ENCODE peak calls at places on chromosomes 5 and 9, in seven cellular contexts. A, L, S, J, K, Z and Q are unnamed samples.

GRCh38 chr5:161847896-161848510 is at the start of gene GABRA1:
- DNase-seq in A (no peak), L (no peak), S (no peak), J (no peak), K (no peak), Z (peak; percentile 0), Q (peak; percentile 26)

GRCh38 chr9:69078581-69078980 is 43.0 kb downstream of the FXN start:
- DNase-seq in A (peak; percentile 59), L (peak; percentile 46), S (no peak), J (no peak), K (no peak), Z (no peak), Q (no peak)

GRCh38 chr5:65769539-65769938 is 47.5 kb downstream of the NLN start:
- DNase-seq in A (no peak), L (no peak), S (no peak), J (peak; percentile 67), K (no peak), Z (peak; percentile 92), Q (no peak)

GRCh38 chr5:140362875-140363630 is 3.1 kb downstream of the SLC4A9 start:
- DNase-seq in A (peak; percentile 61), L (peak; percentile 72), S (peak; percentile 90), J (no peak), K (peak; percentile 79), Z (peak; percentile 80), Q (peak; percentile 96)

GRCh38 chr5:98763001-98763630 is 10.3 kb upstream of the RGMB start:
- DNase-seq in A (no peak), L (no peak), S (no peak), J (peak; percentile 86), K (no peak), Z (peak; percentile 71), Q (peak; percentile 64)

GRCh38 chr5:122882836-122883235 is 37.4 kb downstream of the SNX24 start:
- DNase-seq in A (no peak), L (no peak), S (no peak), J (no peak), K (no peak), Z (peak; percentile 75), Q (no peak)

GRCh38 chr9:115328228-115328627 is 210.3 kb upstream of the TNC start:
- DNase-seq in A (peak; percentile 19), L (peak; percentile 18), S (no peak), J (peak; percentile 54), K (no peak), Z (peak; percentile 86), Q (no peak)

GRCh38 chr5:77282337-77283027 is 72.0 kb downstream of the PDE8B start:
- DNase-seq in A (peak; percentile 33), L (no peak), S (no peak), J (peak; percentile 58), K (no peak), Z (peak; percentile 89), Q (peak; percentile 39)

GRCh38 chr5:171858303-171858702 is 72.7 kb downstream of the SMIM23 start:
- DNase-seq in A (no peak), L (no peak), S (no peak), J (no peak), K (no peak), Z (peak; percentile 22), Q (peak; percentile 84)

GRCh38 chr5:149857499-149857898 is 87.1 kb downstream of the PDE6A start:
- DNase-seq in A (peak; percentile 63), L (peak; percentile 89), S (peak; percentile 74), J (no peak), K (no peak), Z (no peak), Q (no peak)

GRCh38 chr5:152376871-152377270 is 28.2 kb downstream of the NMUR2 start:
- DNase-seq in A (no peak), L (no peak), S (no peak), J (no peak), K (no peak), Z (no peak), Q (no peak)

GRCh38 chr9:33719581-33720374 is 75.6 kb upstream of the PRSS3 start:
- DNase-seq in A (no peak), L (peak; percentile 15), S (peak; percentile 48), J (no peak), K (peak; percentile 19), Z (peak; percentile 31), Q (peak; percentile 61)

GRCh38 chr9:78130004-78130403 is 98.4 kb upstream of the GNAQ start:
- DNase-seq in A (no peak), L (no peak), S (peak; percentile 57), J (no peak), K (no peak), Z (no peak), Q (peak; percentile 66)

GRCh38 chr9:134327671-134328231 is 1.5 kb downstream of the RXRA start:
- DNase-seq in A (no peak), L (peak; percentile 10), S (peak; percentile 40), J (no peak), K (no peak), Z (peak; percentile 50), Q (peak; percentile 69)

GRCh38 chr9:86731511-86731993 is 215.8 kb downstream of the GAS1 start:
- DNase-seq in A (no peak), L (no peak), S (no peak), J (no peak), K (no peak), Z (peak; percentile 70), Q (no peak)

GRCh38 chr9:123355761-123356520 is at the start of gene CRB2:
- DNase-seq in A (no peak), L (no peak), S (no peak), J (no peak), K (no peak), Z (no peak), Q (peak; percentile 93)

GRCh38 chr5:1913578-1913977 is 30.9 kb upstream of the IRX4 start:
- DNase-seq in A (no peak), L (no peak), S (no peak), J (no peak), K (no peak), Z (no peak), Q (no peak)

DNA sequence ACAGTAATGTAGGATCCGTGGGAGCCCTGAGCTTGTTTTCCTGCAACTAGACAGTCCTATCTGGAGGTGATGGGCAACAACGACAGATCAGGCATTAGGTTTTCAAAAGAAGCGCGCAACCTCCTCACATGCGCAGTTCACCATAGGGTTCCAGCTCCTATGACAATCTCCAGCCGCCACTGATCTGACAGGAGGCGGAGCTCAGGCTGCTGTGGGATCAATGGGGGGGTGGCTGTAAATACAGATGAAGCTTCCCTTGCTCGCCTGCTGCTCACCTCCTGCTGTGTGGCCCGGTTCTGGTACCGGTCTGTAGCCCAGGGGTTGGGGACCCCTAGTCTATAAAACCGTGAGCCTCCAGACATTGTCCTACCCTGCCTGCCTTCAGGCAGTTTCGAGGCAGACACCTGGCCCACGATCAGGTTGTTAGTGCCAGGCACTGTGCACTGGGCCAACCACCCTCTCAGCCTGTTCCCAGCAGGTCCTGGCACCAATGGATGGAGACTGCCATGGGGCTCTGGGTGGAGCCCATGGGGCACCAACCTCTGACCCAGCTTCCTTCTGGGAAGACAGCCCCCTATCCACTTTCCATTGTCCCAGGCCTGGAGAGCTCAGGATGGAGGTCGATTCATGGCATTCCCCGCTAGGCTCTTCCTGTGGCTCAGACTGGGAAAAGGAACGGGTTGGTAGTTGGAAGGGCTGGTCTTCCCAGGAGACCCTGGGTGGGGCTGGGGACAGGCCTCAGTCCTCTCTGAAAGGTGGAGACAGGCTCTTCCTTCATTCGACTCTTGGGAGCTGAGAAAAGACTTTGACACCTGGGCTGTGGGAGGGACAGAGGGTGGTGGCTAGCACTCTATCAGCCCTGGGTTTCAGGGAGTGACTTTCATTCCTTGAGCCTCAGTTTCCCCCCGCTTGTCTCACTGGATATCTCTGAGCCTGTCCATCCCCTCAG is 1.7 kb downstream of the ENDOG start:
- DNase-seq in A (no peak), L (peak; percentile 64), S (no peak), J (no peak), K (no peak), Z (peak; percentile 82), Q (peak; percentile 55)
- H3K4me3 ChIP-seq in A (no peak overlapping the region), L (peak overlapping the region; percentile 78), S (peak overlapping the region; percentile 75), J (no peak overlapping the region), K (no peak overlapping the region), Z (peak overlapping the region; percentile 80), Q (no peak overlapping the region)

GRCh38 chr9:81722277-81722676 is 32.9 kb upstream of the TLE1 start:
- DNase-seq in A (no peak), L (no peak), S (no peak), J (no peak), K (no peak), Z (no peak), Q (no peak)

GRCh38 chr9:81717747-81718077 is 28.4 kb upstream of the TLE1 start:
- DNase-seq in A (no peak), L (no peak), S (no peak), J (no peak), K (no peak), Z (no peak), Q (no peak)

GRCh38 chr9:81720450-81721086 is 31.2 kb upstream of the TLE1 start:
- DNase-seq in A (no peak), L (no peak), S (no peak), J (no peak), K (no peak), Z (no peak), Q (no peak)

GRCh38 chr9:81718244-81718643 is 28.9 kb upstream of the TLE1 start:
- DNase-seq in A (no peak), L (no peak), S (no peak), J (no peak), K (no peak), Z (no peak), Q (no peak)

GRCh38 chr9:81719972-81720371 is 30.6 kb upstream of the TLE1 start:
- DNase-seq in A (no peak), L (no peak), S (no peak), J (no peak), K (no peak), Z (no peak), Q (no peak)
- H3K27me3 ChIP-seq in A (no peaks in the 10 kb centered on the region), L (peaks cover 20% of the 10 kb centered on the region), S (no peaks in the 10 kb centered on the region), J (peaks cover 3% of the 10 kb centered on the region), K (no peaks in the 10 kb centered on the region), Z (no peaks in the 10 kb centered on the region), Q (no peaks in the 10 kb centered on the region)

GRCh38 chr5:159166416-159166815 is 42.9 kb downstream of the RNF145 start:
- DNase-seq in A (no peak), L (no peak), S (no peak), J (no peak), K (no peak), Z (no peak), Q (no peak)
- H3K36me3 ChIP-seq in A (no peaks in the 10 kb centered on the region), L (peaks cover 55% of the 10 kb centered on the region), S (peaks cover 50% of the 10 kb centered on the region), J (peaks cover 3% of the 10 kb centered on the region), K (peaks cover 3% of the 10 kb centered on the region), Z (peaks cover 29% of the 10 kb centered on the region), Q (no peaks in the 10 kb centered on the region)

DNA sequence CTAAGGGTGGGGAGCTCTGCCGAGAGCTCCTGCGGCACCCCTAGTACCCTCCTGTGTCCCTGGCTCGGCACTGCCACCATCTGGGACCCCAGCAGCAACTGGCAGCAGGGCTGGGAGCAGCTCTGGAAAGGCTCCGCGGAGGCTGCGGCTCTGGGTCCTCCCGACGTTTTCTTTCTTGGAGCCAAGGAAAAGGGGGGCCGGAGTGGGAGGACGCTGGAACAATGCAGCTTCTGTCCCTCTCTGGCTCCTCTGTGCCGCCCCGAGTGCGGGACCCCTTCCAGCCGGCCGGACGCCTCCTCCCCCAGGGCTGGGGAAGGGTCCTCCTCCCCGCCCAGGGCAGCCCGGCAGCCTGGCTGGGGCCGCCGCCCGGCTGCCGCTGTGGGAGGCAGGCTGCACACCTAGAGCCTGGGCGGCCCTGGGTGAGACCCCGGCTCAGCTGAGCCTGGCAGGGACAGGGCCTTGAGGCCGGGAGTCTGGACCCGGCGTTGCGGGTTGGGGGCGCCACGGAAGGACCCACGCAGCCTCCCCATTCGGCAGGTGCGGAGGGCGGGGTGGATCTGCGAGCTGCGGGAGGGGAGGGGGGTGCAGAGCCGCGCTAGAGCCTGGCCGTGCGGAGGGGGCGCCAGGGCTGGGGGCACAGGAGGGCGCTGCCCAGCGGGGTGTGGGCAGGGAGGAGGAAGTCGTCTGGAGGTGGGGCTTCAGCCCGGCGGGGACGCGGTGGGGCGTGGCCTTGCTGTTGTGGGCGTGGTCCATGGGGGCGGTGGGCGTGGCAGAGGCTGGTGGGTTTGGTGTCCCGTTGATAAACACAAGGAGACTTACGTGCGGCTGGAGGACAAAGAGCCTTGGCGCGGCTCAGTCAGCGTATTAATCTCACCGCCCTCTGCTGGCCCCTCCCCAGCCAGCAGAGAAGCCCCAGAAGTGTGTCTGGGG is 15.1 kb downstream of the GPSM1 start:
- DNase-seq in A (peak; percentile 82), L (peak; percentile 87), S (peak; percentile 89), J (no peak), K (peak; percentile 49), Z (peak; percentile 64), Q (peak; percentile 99)
- H3K4me3 ChIP-seq in A (peak overlapping the region; percentile 38), L (peak overlapping the region; percentile 64), S (peak overlapping the region; percentile 49), J (no peak overlapping the region), K (no peak overlapping the region), Z (no peak overlapping the region), Q (peak overlapping the region; percentile 42)